ENCODE peak calls at places on chromosomes 16 and 17, in five cellular contexts. Y is heart left ventricle, F is adrenal gland, C is Calu3, L is GM12865. X is an unnamed sample.

GRCh38 chr17:63140255-63140654 is 174.2 kb downstream of the TANC2 start:
- DNase-seq in Y (no peak), C (no peak), F (peak), L (peak), X (no peak)

GRCh38 chr16:76583466-76583865 is 306.3 kb downstream of the CNTNAP4 start:
- DNase-seq in Y (peak), F (peak), C (no peak), L (peak), X (no peak)

GRCh38 chr17:32783602-32784001 is 93.3 kb downstream of the MYO1D start:
- DNase-seq in Y (no peak), C (no peak), L (peak), F (no peak), X (peak)

GRCh38 chr17:7263071-7263800 is 958 bp upstream of the CLDN7 start:
- DNase-seq in C (peak), F (no peak), L (no peak), Y (peak), X (no peak)

GRCh38 chr16:21664801-21665492 is 1.2 kb downstream of the OTOA start:
- DNase-seq in Y (no peak), L (no peak), C (no peak), F (no peak), X (no peak)

GRCh38 chr17:80082403-80083135 is 18.8 kb upstream of the GAA start:
- DNase-seq in Y (peak), C (peak), L (peak), F (peak), X (peak)

GRCh38 chr17:6505425-6506142 is 50.8 kb downstream of the PITPNM3 start:
- DNase-seq in L (no peak), F (no peak), Y (no peak), C (no peak), X (no peak)

GRCh38 chr17:65783845-65784334 is 222.4 kb upstream of the AXIN2 start:
- DNase-seq in Y (no peak), L (no peak), F (peak), C (peak), X (no peak)

GRCh38 chr16:66495440-66495839 is 54.5 kb downstream of the TK2 start:
- DNase-seq in F (no peak), Y (no peak), C (no peak), L (no peak), X (no peak)

DNA sequence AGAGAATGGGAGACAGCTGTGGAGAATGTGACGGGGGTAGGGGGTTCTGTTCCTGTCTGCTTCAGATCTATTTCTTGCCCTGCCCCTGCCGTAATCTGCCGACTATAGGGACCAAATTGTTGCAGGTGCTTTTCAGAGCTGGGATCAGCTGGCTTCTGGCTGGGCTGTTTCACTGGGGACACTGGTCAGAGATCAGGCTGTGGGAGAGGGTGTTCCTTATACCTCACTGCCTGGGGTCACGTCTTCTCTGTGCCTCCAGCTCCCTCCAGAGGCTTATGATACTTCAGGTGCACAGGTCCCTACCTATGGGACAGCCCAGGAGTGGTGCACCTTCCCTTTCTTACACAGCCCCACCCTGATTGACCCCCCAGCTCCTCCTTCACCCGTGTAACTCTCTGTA is 514.9 kb upstream of the GOT2 start:
- DNase-seq in Y (no peak), C (no peak), F (no peak), L (no peak), X (no peak)
- TF ChIP-seq CTCF in Y (no peak), C (no peak), F (no peak), L (no peak), X (no peak)

GRCh38 chr17:74882517-74883240 is 9.9 kb upstream of the FDXR start:
- DNase-seq in C (no peak), F (no peak), L (no peak), Y (no peak), X (no peak)
- TF ChIP-seq CTCF in C (no peak), F (no peak), L (no peak), Y (no peak), X (no peak)

GRCh38 chr16:87956169-87956770 is 5.0 kb downstream of the BANP start:
- DNase-seq in Y (peak), L (peak), F (peak), C (no peak), X (peak)

GRCh38 chr16:87955302-87956168 is 4.3 kb downstream of the BANP start:
- DNase-seq in Y (no peak), L (no peak), C (no peak), F (no peak), X (no peak)

GRCh38 chr16:87957296-87958069 is 6.2 kb downstream of the BANP start:
- DNase-seq in F (no peak), Y (no peak), L (no peak), C (no peak), X (no peak)

GRCh38 chr16:87958632-87959031 is 7.4 kb downstream of the BANP start:
- DNase-seq in F (no peak), Y (no peak), C (no peak), L (no peak), X (no peak)

DNA sequence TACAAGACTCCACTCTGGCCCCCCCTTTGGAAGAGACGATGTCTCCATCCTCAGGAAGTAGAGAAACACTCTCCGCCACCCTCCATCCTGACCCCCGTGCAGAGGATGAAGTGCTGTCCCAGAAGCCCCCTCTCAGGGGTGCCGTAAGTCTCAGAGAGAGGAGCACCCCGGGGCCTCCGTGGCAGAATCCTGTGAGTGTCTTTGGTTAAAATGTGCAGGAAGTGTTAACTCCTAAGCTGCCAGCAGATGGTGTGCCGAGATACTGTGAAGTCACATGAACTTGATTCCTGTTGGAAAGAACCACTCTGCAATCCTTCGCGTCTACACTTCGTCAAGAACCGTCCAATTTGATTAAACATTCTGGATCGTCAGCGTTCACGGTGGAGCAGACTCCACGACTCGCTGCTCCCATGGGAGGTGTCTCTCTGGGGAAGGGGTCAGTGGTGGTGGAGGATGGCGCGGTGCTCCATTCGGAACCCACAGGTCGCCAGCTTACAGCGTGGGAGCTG is 5.6 kb downstream of the BANP start:
- DNase-seq in C (no peak), L (peak), Y (no peak), F (no peak), X (peak)
- TF ChIP-seq CTCF in C (no peak), L (peak), Y (no peak), F (no peak), X (peak)

DNA sequence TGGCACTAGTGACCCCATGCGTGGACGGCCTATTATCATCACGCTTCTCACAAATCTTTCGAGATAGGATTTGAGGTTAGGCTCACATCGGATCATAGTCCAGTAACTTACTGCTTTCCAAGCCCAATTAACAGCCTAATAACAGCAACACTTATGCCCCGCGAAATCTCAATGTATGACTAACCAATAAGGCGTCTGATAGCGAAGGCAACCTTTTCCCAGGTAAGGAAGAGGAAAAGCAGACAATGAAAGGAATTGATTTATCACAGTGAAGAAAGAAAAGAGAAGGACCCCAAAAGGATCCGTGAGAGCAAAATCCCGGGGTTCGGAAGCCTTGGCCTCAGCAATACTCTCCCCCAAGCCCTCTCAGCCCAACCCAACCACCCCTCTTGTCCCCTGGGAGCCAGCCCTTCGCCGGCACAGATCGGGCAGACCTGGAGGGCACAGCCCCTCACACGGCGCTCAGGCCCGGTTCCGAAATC is 567 bp downstream of the GPATCH8 start:
- DNase-seq in F (no peak), C (no peak), Y (no peak), L (peak), X (no peak)
- TF ChIP-seq CTCF in F (no peak), C (no peak), Y (no peak), L (no peak), X (no peak)

GRCh38 chr17:3048727-3049471 is 14.5 kb downstream of the OR1D5 start:
- DNase-seq in Y (peak), F (peak), C (peak), L (peak), X (peak)
- TF ChIP-seq CTCF in Y (peak), F (peak), C (peak), L (peak), X (peak)

X was measured in GM13976.